ENCODE peak calls at places on chromosomes 11 and 22, in seven cellular contexts. S is mesendoderm, M is OCI-LY7, V is NT2/D1, O is AG04450, W is cardiac fibroblast, E is stomach. K is an unnamed sample.

GRCh38 chr11:122751298-122752070 is 86.8 kb upstream of the CRTAM start:
- DNase-seq in S (no peak), M (no peak), V (no peak), O (no peak), W (no peak), E (no peak), K (no peak)

GRCh38 chr11:119518746-119519382 is 95.9 kb upstream of the THY1 start:
- DNase-seq in S (peak), M (peak), V (no peak), O (peak), W (peak), E (no peak), K (no peak)

GRCh38 chr11:34052608-34053160 is 1.2 kb downstream of the CAPRIN1 start:
- DNase-seq in S (peak), M (peak), V (no peak), O (no peak), W (no peak), E (peak), K (no peak)

GRCh38 chr22:39543095-39543494 is 10.5 kb upstream of the RPS19BP1 start:
- DNase-seq in S (no peak), M (peak), V (no peak), O (no peak), W (peak), E (no peak), K (no peak)

GRCh38 chr11:132126973-132127900 is 756.8 kb downstream of the NTM start:
- DNase-seq in S (peak), M (no peak), V (peak), O (peak), W (peak), E (no peak), K (no peak)

GRCh38 chr11:13098067-13098466 is 89.0 kb downstream of the RASSF10 start:
- DNase-seq in S (peak), M (no peak), V (no peak), O (no peak), W (no peak), E (no peak), K (no peak)

GRCh38 chr22:28940441-28940840 is 57.1 kb downstream of the ZNRF3 start:
- DNase-seq in S (no peak), M (no peak), V (no peak), O (no peak), W (no peak), E (no peak), K (no peak)

GRCh38 chr11:114179234-114179941 is 116.8 kb upstream of the NNMT start:
- DNase-seq in S (no peak), M (peak), V (no peak), O (no peak), W (peak), E (peak), K (peak)

GRCh38 chr11:126080206-126080941 is 17.7 kb upstream of the CDON start:
- DNase-seq in S (peak), M (no peak), V (no peak), O (no peak), W (peak), E (no peak), K (peak)

GRCh38 chr22:29043906-29044575 is 17.6 kb downstream of the C22orf31 start:
- DNase-seq in S (no peak), M (no peak), V (no peak), O (no peak), W (peak), E (no peak), K (no peak)

GRCh38 chr11:70378506-70379134 is 19.7 kb upstream of the CTTN start:
- DNase-seq in S (peak), M (no peak), V (no peak), O (no peak), W (no peak), E (no peak), K (peak)

GRCh38 chr11:123630126-123630531 is 24.3 kb downstream of the SCN3B start:
- DNase-seq in S (no peak), M (no peak), V (no peak), O (no peak), W (no peak), E (no peak), K (no peak)

GRCh38 chr11:44893250-44894216 is 57.1 kb downstream of the TP53I11 start:
- DNase-seq in S (no peak), M (no peak), V (no peak), O (no peak), W (no peak), E (no peak), K (no peak)

GRCh38 chr11:22792497-22792896 is 37.1 kb downstream of the SVIP start:
- DNase-seq in S (peak), M (no peak), V (no peak), O (no peak), W (peak), E (no peak), K (no peak)

GRCh38 chr22:31241936-31242335 is 29.8 kb downstream of the LIMK2 start:
- DNase-seq in S (peak), M (no peak), V (no peak), O (no peak), W (peak), E (no peak), K (no peak)

GRCh38 chr22:35544810-35545209 is 4.2 kb downstream of the RASD2 start:
- DNase-seq in S (no peak), M (no peak), V (no peak), O (no peak), W (no peak), E (no peak), K (no peak)

GRCh38 chr11:65911682-65912568 is 6.9 kb downstream of the C11orf68 start:
- DNase-seq in S (peak), M (no peak), V (peak), O (no peak), W (peak), E (no peak), K (no peak)

GRCh38 chr11:118956094-118956846 is at the start of gene UPK2:
- DNase-seq in S (peak), M (peak), V (peak), O (peak), W (peak), E (peak), K (peak)

GRCh38 chr22:24325105-24325757 is 54.6 kb downstream of the SPECC1L start:
- DNase-seq in S (peak), M (peak), V (peak), O (peak), W (peak), E (no peak), K (no peak)

GRCh38 chr11:76604652-76605241 is 65.8 kb downstream of the LRRC32 start:
- DNase-seq in S (no peak), M (no peak), V (no peak), O (no peak), W (peak), E (peak), K (peak)

GRCh38 chr11:10225553-10225952 is 68.5 kb downstream of the SBF2 start:
- DNase-seq in S (no peak), M (no peak), V (no peak), O (no peak), W (peak), E (no peak), K (no peak)

GRCh38 chr11:116928102-116928777 is 90.8 kb upstream of the APOA1 start:
- DNase-seq in S (no peak), M (peak), V (no peak), O (no peak), W (peak), E (no peak), K (no peak)

GRCh38 chr11:31655483-31655882 is 145.9 kb downstream of the ELP4 start:
- DNase-seq in S (peak), M (no peak), V (no peak), O (no peak), W (peak), E (no peak), K (no peak)

GRCh38 chr11:66106786-66107599 is 36.9 kb downstream of the PACS1 start:
- DNase-seq in S (peak), M (no peak), V (no peak), O (no peak), W (no peak), E (no peak), K (no peak)

GRCh38 chr11:116563028-116563712 is 209.6 kb downstream of the BUD13 start:
- DNase-seq in S (no peak), M (no peak), V (no peak), O (no peak), W (peak), E (no peak), K (no peak)

GRCh38 chr11:95790933-95791247 is 592 bp downstream of the CEP57 start:
- DNase-seq in S (peak), M (peak), V (no peak), O (no peak), W (peak), E (peak), K (peak)

GRCh38 chr22:26436903-26437515 is 7.9 kb downstream of the ASPHD2 start:
- DNase-seq in S (no peak), M (no peak), V (no peak), O (no peak), W (peak), E (peak), K (no peak)

GRCh38 chr22:33013051-33013450 is 45.1 kb downstream of the SYN3 start:
- DNase-seq in S (no peak), M (no peak), V (no peak), O (no peak), W (no peak), E (no peak), K (no peak)

GRCh38 chr11:119130662-119131061 is 9.3 kb downstream of the HINFP start:
- DNase-seq in S (no peak), M (no peak), V (no peak), O (no peak), W (peak), E (no peak), K (no peak)

GRCh38 chr22:46390652-46391301 is 55.3 kb downstream of the TRMU start:
- DNase-seq in S (peak), M (no peak), V (no peak), O (peak), W (peak), E (peak), K (no peak)

GRCh38 chr11:43419460-43419859 is 60.7 kb downstream of the TTC17 start:
- DNase-seq in S (peak), M (peak), V (peak), O (no peak), W (peak), E (peak), K (no peak)

GRCh38 chr11:106160494-106160893 is 83.0 kb downstream of the AASDHPPT start:
- DNase-seq in S (no peak), M (no peak), V (no peak), O (no peak), W (no peak), E (no peak), K (no peak)

GRCh38 chr11:61120865-61121831 is 18.9 kb downstream of the CD5 start:
- DNase-seq in S (peak), M (no peak), V (no peak), O (no peak), W (peak), E (peak), K (no peak)

GRCh38 chr11:33670250-33671011 is 30.2 kb downstream of the C11orf91 start:
- DNase-seq in S (no peak), M (no peak), V (no peak), O (no peak), W (peak), E (no peak), K (no peak)

GRCh38 chr11:3359092-3359824 is 19.7 kb downstream of the ZNF195 start:
- DNase-seq in S (peak), M (no peak), V (no peak), O (no peak), W (no peak), E (no peak), K (no peak)

GRCh38 chr11:3353066-3353465 is 25.9 kb downstream of the ZNF195 start:
- DNase-seq in S (no peak), M (no peak), V (no peak), O (no peak), W (no peak), E (no peak), K (no peak)

GRCh38 chr11:3356858-3357257 is 22.1 kb downstream of the ZNF195 start:
- DNase-seq in S (no peak), M (no peak), V (no peak), O (no peak), W (no peak), E (no peak), K (no peak)

GRCh38 chr11:3357994-3358676 is 20.8 kb downstream of the ZNF195 start:
- DNase-seq in S (no peak), M (no peak), V (no peak), O (no peak), W (no peak), E (no peak), K (no peak)

GRCh38 chr11:3357302-3357701 is 21.6 kb downstream of the ZNF195 start:
- DNase-seq in S (no peak), M (no peak), V (no peak), O (no peak), W (no peak), E (no peak), K (no peak)
- H3K4me3 ChIP-seq in S (no peak), M (no peak), V (no peak), O (no peak), W (no peak), E (no peak), K (no peak)

GRCh38 chr11:130037881-130038601 is 31.7 kb upstream of the APLP2 start:
- DNase-seq in S (peak), M (peak), V (peak), O (no peak), W (peak), E (no peak), K (no peak)
- H3K4me3 ChIP-seq in S (no peak), M (no peak), V (no peak), O (no peak), W (no peak), E (no peak), K (no peak)

GRCh38 chr22:19368876-19369275 is 62.7 kb downstream of the HIRA start:
- DNase-seq in S (no peak), M (no peak), V (no peak), O (no peak), W (no peak), E (no peak), K (no peak)
- H3K4me3 ChIP-seq in S (no peak), M (no peak), V (no peak), O (no peak), W (no peak), E (no peak), K (no peak)

GRCh38 chr11:8715501-8715900 is 32.9 kb downstream of the RPL27A start:
- DNase-seq in S (no peak), M (no peak), V (no peak), O (no peak), W (no peak), E (no peak), K (no peak)

GRCh38 chr11:8717544-8717875 is 34.9 kb downstream of the RPL27A start:
- DNase-seq in S (no peak), M (no peak), V (no peak), O (no peak), W (no peak), E (no peak), K (no peak)

GRCh38 chr11:8719260-8720190 is 36.9 kb downstream of the RPL27A start:
- DNase-seq in S (peak), M (no peak), V (no peak), O (peak), W (peak), E (no peak), K (peak)

GRCh38 chr11:8720376-8720775 is 37.8 kb downstream of the RPL27A start:
- DNase-seq in S (no peak), M (no peak), V (no peak), O (no peak), W (no peak), E (peak), K (no peak)

GRCh38 chr11:8717876-8718753 is 35.5 kb downstream of the RPL27A start:
- DNase-seq in S (peak), M (no peak), V (no peak), O (peak), W (peak), E (peak), K (no peak)
- H3K4me3 ChIP-seq in S (no peak), M (no peak), V (no peak), O (peak), W (no peak), E (no peak), K (no peak)

GRCh38 chr11:2375964-2376551 is 1.1 kb upstream of the CD81 start:
- DNase-seq in S (no peak), M (no peak), V (no peak), O (no peak), W (no peak), E (no peak), K (peak)
- H3K4me3 ChIP-seq in S (no peak), M (no peak), V (no peak), O (no peak), W (no peak), E (no peak), K (no peak)

GRCh38 chr22:36818010-36818642 is 1.3 kb upstream of the PVALB start:
- DNase-seq in S (peak), M (no peak), V (no peak), O (no peak), W (no peak), E (no peak), K (no peak)
- H3K4me3 ChIP-seq in S (no peak), M (no peak), V (no peak), O (no peak), W (no peak), E (no peak), K (no peak)

GRCh38 chr11:312092-312816 is 1.6 kb upstream of the IFITM1 start:
- DNase-seq in S (no peak), M (no peak), V (no peak), O (no peak), W (peak), E (no peak), K (no peak)

GRCh38 chr11:315051-315481 is 1.2 kb downstream of the IFITM1 start:
- DNase-seq in S (no peak), M (no peak), V (no peak), O (no peak), W (no peak), E (no peak), K (no peak)

GRCh38 chr11:313304-313786 is 495 bp upstream of the IFITM1 start:
- DNase-seq in S (peak), M (no peak), V (no peak), O (no peak), W (peak), E (no peak), K (no peak)

GRCh38 chr11:315516-315994 is 1.7 kb downstream of the IFITM1 start:
- DNase-seq in S (no peak), M (no peak), V (no peak), O (no peak), W (no peak), E (no peak), K (no peak)

DNA sequence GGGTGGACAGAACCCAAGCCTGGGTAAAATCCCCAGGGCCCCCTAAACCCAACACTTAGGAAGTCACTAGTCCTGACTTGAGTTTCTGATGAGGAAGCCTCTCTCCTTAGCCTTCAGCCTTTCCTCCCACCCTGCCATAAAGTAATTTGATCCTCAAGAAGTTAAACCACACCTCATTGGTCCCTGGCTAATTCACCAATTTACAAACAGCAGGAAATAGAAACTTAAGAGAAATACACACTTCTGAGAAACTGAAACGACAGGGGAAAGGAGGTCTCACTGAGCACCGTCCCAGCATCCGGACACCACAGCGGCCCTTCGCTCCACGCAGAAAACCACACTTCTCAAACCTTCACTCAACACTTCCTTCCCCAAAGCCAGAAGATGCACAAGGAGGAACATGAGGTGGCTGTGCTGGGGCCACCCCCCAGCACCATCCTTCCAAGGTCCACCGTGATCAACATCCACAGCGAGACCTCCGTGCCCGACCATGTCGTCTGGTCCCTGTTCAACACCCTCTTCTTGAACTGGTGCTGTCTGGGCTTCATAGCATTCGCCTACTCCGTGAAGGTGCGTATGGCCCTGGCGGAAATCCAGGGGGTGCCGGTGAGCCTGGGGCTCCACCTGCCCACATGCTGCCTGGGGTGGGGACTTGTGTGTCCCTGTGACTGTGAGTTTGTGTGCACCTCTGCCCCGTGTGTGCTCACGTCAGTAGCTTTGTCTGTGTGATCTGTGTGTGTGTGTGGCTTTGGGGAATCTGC is at the start of gene IFITM1:
- DNase-seq in S (peak), M (peak), V (peak), O (peak), W (peak), E (no peak), K (no peak)
- H3K4me3 ChIP-seq in S (peak), M (peak), V (peak), O (peak), W (peak), E (peak), K (peak)

DNA sequence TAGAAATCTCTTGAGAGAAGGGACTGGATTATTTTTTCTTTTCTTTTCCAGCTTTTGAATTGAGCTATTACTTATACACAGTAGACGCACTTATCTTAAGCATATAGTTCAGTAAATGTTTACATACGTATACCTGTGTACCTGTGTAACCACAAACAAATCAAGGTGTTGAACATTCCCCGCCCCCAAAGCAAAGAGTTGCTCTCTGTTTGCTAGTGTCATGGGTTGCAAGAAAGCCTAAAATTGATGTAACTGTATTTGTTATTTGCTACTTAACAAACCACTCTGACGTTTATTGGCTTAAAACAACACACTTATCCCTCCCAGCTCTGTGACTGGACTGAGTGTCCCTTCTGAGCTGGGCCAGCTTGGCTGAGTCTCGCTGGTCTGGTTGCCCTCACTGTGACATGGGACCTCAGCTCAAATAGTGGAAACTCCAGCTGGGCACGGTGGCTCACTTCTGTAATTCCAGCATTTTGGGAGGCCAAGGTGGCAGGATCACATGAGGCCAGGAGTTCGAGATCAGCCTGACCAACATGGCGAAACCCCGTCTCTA is 25.4 kb upstream of the CABP2 start:
- DNase-seq in S (no peak), M (no peak), V (no peak), O (no peak), W (no peak), E (peak), K (no peak)
- H3K4me3 ChIP-seq in S (no peak), M (no peak), V (no peak), O (no peak), W (no peak), E (no peak), K (no peak)

DNA sequence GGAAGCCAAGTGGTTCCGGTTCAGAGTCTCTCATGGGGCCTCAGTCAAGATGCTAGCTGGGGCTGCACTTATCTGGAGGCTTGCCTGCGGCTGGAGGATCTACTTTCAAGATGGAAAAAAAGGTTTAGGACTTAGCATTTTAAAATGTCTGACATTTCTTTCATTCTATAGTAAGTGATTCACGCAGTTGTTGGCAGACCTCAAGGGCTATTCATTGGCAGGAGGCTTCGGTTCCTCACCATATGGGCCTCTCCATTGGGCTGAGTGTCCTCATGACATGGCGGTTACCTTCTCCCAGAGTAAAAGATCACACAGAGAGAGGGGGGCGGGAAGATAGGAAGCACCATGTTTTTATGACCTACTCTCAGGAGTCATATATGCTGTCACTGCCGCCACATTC is 298.0 kb upstream of the PLET1 start:
- DNase-seq in S (no peak), M (no peak), V (no peak), O (no peak), W (peak), E (no peak), K (no peak)
- H3K4me3 ChIP-seq in S (no peak), M (no peak), V (no peak), O (no peak), W (no peak), E (no peak), K (no peak)

K was measured in lower leg skin.